ENCODE peak calls at places on chromosomes 7 and 10, in six cellular contexts. O is breast epithelium, R is AG10803, V is lung, F is stomach, L is mammary epithelial cell. P is an unnamed sample.

GRCh38 chr10:538895-539294 is 150.6 kb downstream of the DIP2C start:
- DNase-seq in F (no peak), O (no peak), L (peak), V (no peak), R (peak), P (no peak)

GRCh38 chr10:112340601-112341000 is 33.3 kb upstream of the ACSL5 start:
- DNase-seq in L (no peak), F (no peak), R (no peak), O (no peak), V (no peak), P (no peak)

GRCh38 chr7:36810476-36810875 is 86.2 kb upstream of the AOAH start:
- DNase-seq in O (no peak), R (no peak), L (no peak), V (no peak), F (no peak), P (no peak)

GRCh38 chr10:3473271-3473670 is 300.7 kb upstream of the PITRM1 start:
- DNase-seq in F (no peak), O (peak), V (peak), L (no peak), R (no peak), P (no peak)

GRCh38 chr10:76252733-76253132 is 821.3 kb downstream of the LRMDA start:
- DNase-seq in R (no peak), O (no peak), F (no peak), V (no peak), L (no peak), P (no peak)

GRCh38 chr7:113677811-113678210 is 241.0 kb downstream of the PPP1R3A start:
- DNase-seq in F (no peak), R (no peak), V (no peak), O (no peak), L (no peak), P (no peak)

GRCh38 chr10:24313233-24313632 is 104.3 kb downstream of the KIAA1217 start:
- DNase-seq in F (no peak), O (no peak), V (no peak), R (no peak), L (no peak), P (no peak)

GRCh38 chr7:35353481-35353880 is 99.6 kb upstream of the TBX20 start:
- DNase-seq in L (no peak), R (no peak), F (no peak), O (no peak), V (no peak), P (no peak)

GRCh38 chr10:99467236-99467999 is 37.0 kb upstream of the GOT1 start:
- DNase-seq in F (no peak), V (no peak), O (no peak), L (peak), R (no peak), P (no peak)

GRCh38 chr7:44956157-44956766 is 22.6 kb downstream of the MYO1G start:
- DNase-seq in L (no peak), V (no peak), F (no peak), O (peak), R (no peak), P (no peak)

GRCh38 chr10:32331606-32332005 is 15.4 kb downstream of the EPC1 start:
- DNase-seq in L (no peak), V (no peak), O (no peak), R (no peak), F (no peak), P (no peak)

GRCh38 chr7:69109131-69109740 is 489.0 kb upstream of the AUTS2 start:
- DNase-seq in F (no peak), V (no peak), O (no peak), R (no peak), L (no peak), P (no peak)

GRCh38 chr10:43120116-43120947 is 17.9 kb upstream of the CSGALNACT2 start:
- DNase-seq in V (no peak), L (no peak), O (no peak), F (no peak), R (no peak), P (no peak)

GRCh38 chr7:5699951-5700384 is 81.5 kb downstream of the RNF216 start:
- DNase-seq in R (no peak), O (peak), L (peak), F (no peak), V (no peak), P (no peak)

GRCh38 chr10:77151395-77151794 is 486.2 kb downstream of the KCNMA1 start:
- DNase-seq in F (no peak), V (no peak), L (no peak), R (no peak), O (no peak), P (no peak)

GRCh38 chr10:77789861-77790260 is 136.7 kb downstream of the DLG5 start:
- DNase-seq in V (no peak), O (no peak), L (no peak), F (no peak), R (no peak), P (no peak)

GRCh38 chr7:90212149-90212495 is 582 bp downstream of the STEAP2 start:
- DNase-seq in F (no peak), V (no peak), L (no peak), O (no peak), R (no peak), P (no peak)

GRCh38 chr10:94997763-94998174 is 59.3 kb downstream of the CYP2C9 start:
- DNase-seq in O (no peak), R (no peak), V (no peak), F (no peak), L (no peak), P (no peak)

GRCh38 chr7:140260767-140261486 is 84.1 kb upstream of the KDM7A start:
- DNase-seq in L (no peak), R (no peak), O (no peak), V (no peak), F (no peak), P (no peak)

GRCh38 chr7:1113548-1113885 is 25.6 kb downstream of the GPER1 start:
- DNase-seq in O (no peak), V (no peak), F (no peak), L (no peak), R (no peak), P (no peak)

GRCh38 chr7:148882668-148883232 is 1.3 kb downstream of the EZH2 start:
- DNase-seq in V (no peak), R (no peak), L (peak), F (no peak), O (no peak), P (no peak)

GRCh38 chr10:14356921-14357320 is 26.2 kb upstream of the FRMD4A start:
- DNase-seq in R (peak), V (no peak), L (peak), F (no peak), O (no peak), P (no peak)

GRCh38 chr10:30002438-30003266 is 56.7 kb downstream of the JCAD start:
- DNase-seq in R (peak), V (peak), F (peak), L (peak), O (peak), P (peak)

GRCh38 chr7:2633538-2634264 is 1.9 kb downstream of the TTYH3 start:
- DNase-seq in L (peak), O (no peak), V (peak), F (no peak), R (peak), P (no peak)

GRCh38 chr7:123494193-123494796 is 40.1 kb downstream of the IQUB start:
- DNase-seq in O (no peak), R (peak), L (peak), F (no peak), V (no peak), P (no peak)

GRCh38 chr10:69226919-69227450 is 6.9 kb downstream of the HKDC1 start:
- DNase-seq in V (no peak), O (no peak), L (no peak), F (no peak), R (no peak), P (no peak)

GRCh38 chr7:141073173-141073640 is 657 bp upstream of the TMEM178B start:
- DNase-seq in R (peak), L (no peak), F (no peak), V (no peak), O (no peak), P (no peak)

GRCh38 chr7:106417273-106417902 is 132.6 kb upstream of the NAMPT start:
- DNase-seq in V (no peak), F (no peak), L (peak), O (no peak), R (no peak), P (no peak)

GRCh38 chr10:13338337-13339128 is 9.6 kb downstream of the SEPHS1 start:
- DNase-seq in V (no peak), F (no peak), L (no peak), O (no peak), R (peak), P (no peak)

GRCh38 chr7:33836797-33837355 is 68.5 kb upstream of the BMPER start:
- DNase-seq in V (no peak), F (no peak), R (no peak), L (no peak), O (no peak), P (no peak)
- TF ChIP-seq CTCF in V (no peak), F (no peak), R (peak), L (peak), O (no peak), P (no peak)

GRCh38 chr7:153090209-153090608 is 330.7 kb downstream of the ACTR3B start:
- DNase-seq in F (no peak), R (no peak), V (no peak), O (no peak), L (no peak), P (no peak)

GRCh38 chr7:153091477-153091876 is 331.9 kb downstream of the ACTR3B start:
- DNase-seq in L (no peak), V (no peak), F (no peak), R (no peak), O (no peak), P (no peak)

GRCh38 chr7:153088601-153089000 is 329.0 kb downstream of the ACTR3B start:
- DNase-seq in L (no peak), F (no peak), O (no peak), R (no peak), V (no peak), P (no peak)

GRCh38 chr7:153087498-153087897 is 327.9 kb downstream of the ACTR3B start:
- DNase-seq in F (no peak), R (no peak), O (no peak), V (no peak), L (no peak), P (no peak)

DNA sequence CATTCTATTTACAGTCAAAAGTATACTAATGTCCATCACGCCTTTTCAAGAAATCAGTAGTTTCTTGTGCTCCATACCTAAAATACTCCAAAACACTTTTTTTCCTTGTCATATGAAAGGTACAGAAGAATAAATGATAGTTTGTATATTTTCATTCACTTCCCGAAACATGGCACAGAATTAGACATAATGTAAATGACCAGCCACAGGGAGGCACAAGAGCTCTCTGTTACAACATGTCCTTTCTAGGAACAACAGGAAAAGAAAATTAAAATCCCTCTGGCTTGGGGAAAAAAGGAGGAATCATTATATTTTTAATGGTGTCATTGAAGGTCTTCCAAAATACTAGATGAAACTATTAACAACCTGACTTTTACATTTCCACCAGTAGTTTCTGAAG is 331.2 kb downstream of the ACTR3B start:
- DNase-seq in O (no peak), F (no peak), V (no peak), R (no peak), L (no peak), P (no peak)
- TF ChIP-seq CTCF in O (no peak), F (no peak), V (no peak), R (no peak), L (no peak), P (no peak)

DNA sequence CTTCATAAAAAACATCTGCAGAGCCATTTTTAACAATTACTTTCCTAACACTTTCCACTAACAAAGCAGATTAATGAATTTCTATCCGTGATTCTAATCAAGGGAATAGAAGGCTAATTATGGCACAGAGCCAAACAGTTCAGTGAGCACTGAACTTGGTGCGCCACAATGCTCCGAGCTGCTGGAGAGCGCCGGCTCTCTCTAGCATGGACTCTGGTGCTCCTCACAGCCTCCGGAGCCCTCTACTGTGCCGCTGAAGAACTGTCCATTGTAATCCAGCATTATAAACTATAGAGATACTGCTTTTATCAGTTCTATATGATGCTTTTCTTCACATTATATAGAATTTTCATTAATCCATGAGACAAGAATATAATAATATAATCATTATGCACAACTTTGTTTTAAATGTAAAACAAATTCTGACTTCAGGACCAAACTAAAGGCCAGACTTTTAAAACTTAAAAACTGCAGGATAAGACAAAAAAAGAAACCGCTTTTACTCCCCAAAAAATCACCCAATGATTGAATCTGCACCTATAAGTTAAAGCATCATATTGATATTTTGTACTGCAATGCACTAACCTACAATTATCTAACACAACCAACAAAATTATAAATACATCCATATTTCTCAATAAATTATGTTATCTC is 123.6 kb downstream of the RNF32 start:
- DNase-seq in V (peak), O (no peak), F (peak), L (peak), R (peak), P (no peak)
- TF ChIP-seq CTCF in V (peak), O (no peak), F (peak), L (peak), R (peak), P (no peak)

GRCh38 chr10:117449636-117450035 is 74.4 kb upstream of the PDZD8 start:
- DNase-seq in O (no peak), R (no peak), V (no peak), L (no peak), F (peak), P (no peak)
- TF ChIP-seq CTCF in O (no peak), R (peak), V (no peak), L (peak), F (no peak), P (no peak)

GRCh38 chr7:66376264-66376945 is 171.3 kb downstream of the TPST1 start:
- DNase-seq in F (no peak), O (no peak), R (no peak), L (no peak), V (no peak), P (no peak)

GRCh38 chr7:66374141-66374540 is 169.0 kb downstream of the TPST1 start:
- DNase-seq in O (no peak), R (no peak), L (no peak), F (no peak), V (no peak), P (no peak)

GRCh38 chr7:66377714-66378113 is 172.6 kb downstream of the TPST1 start:
- DNase-seq in L (no peak), F (no peak), V (no peak), O (no peak), R (no peak), P (no peak)

GRCh38 chr7:66379761-66380160 is 174.6 kb downstream of the TPST1 start:
- DNase-seq in O (no peak), L (peak), R (peak), V (no peak), F (no peak), P (no peak)

GRCh38 chr7:66377045-66377444 is 171.9 kb downstream of the TPST1 start:
- DNase-seq in F (no peak), V (no peak), L (no peak), O (no peak), R (no peak), P (no peak)
- TF ChIP-seq CTCF in F (no peak), V (no peak), L (no peak), O (no peak), R (no peak), P (no peak)

GRCh38 chr10:21138769-21139324 is 241.7 kb upstream of the NEBL start:
- DNase-seq in V (no peak), L (no peak), R (no peak), O (no peak), F (no peak), P (no peak)
- TF ChIP-seq CTCF in V (no peak), L (no peak), R (no peak), O (no peak), F (no peak), P (no peak)

DNA sequence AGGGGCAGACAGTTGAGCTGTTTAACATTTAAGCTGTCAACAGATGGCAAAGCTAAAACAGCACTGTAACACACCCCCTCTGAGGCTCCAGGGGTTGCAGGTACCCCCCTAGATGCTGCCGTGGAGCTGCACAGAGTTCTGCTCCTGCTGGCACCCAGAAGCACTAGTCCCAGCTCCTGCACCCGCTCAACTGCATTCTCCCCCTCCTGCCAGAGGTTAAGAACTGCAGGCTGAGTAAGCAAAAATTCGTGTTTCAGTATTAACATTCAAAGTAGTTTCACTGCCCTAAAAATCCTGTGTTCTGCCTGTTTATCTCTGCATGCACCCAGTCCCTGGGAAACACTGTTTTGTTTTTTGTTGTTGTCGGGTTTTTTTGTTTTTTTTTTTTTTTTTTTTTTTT is 790.8 kb upstream of the KCND2 start:
- DNase-seq in V (no peak), R (no peak), F (peak), O (no peak), L (peak), P (no peak)
- TF ChIP-seq CTCF in V (no peak), R (no peak), F (peak), O (no peak), L (peak), P (no peak)

GRCh38 chr10:86591436-86591835 is 62.9 kb upstream of the OPN4 start:
- DNase-seq in F (no peak), O (no peak), R (no peak), V (no peak), L (no peak), P (no peak)

GRCh38 chr10:86594535-86594934 is 59.8 kb upstream of the OPN4 start:
- DNase-seq in V (no peak), R (peak), O (no peak), F (no peak), L (peak), P (no peak)

GRCh38 chr10:86596266-86596665 is 58.1 kb upstream of the OPN4 start:
- DNase-seq in O (no peak), L (no peak), F (no peak), V (no peak), R (peak), P (no peak)

GRCh38 chr10:86595496-86595895 is 58.9 kb upstream of the OPN4 start:
- DNase-seq in V (no peak), F (no peak), O (no peak), L (no peak), R (no peak), P (no peak)

GRCh38 chr10:86592413-86592812 is 61.9 kb upstream of the OPN4 start:
- DNase-seq in R (no peak), F (peak), L (peak), V (no peak), O (no peak), P (no peak)
- TF ChIP-seq CTCF in R (no peak), F (peak), L (peak), V (no peak), O (no peak), P (no peak)

DNA sequence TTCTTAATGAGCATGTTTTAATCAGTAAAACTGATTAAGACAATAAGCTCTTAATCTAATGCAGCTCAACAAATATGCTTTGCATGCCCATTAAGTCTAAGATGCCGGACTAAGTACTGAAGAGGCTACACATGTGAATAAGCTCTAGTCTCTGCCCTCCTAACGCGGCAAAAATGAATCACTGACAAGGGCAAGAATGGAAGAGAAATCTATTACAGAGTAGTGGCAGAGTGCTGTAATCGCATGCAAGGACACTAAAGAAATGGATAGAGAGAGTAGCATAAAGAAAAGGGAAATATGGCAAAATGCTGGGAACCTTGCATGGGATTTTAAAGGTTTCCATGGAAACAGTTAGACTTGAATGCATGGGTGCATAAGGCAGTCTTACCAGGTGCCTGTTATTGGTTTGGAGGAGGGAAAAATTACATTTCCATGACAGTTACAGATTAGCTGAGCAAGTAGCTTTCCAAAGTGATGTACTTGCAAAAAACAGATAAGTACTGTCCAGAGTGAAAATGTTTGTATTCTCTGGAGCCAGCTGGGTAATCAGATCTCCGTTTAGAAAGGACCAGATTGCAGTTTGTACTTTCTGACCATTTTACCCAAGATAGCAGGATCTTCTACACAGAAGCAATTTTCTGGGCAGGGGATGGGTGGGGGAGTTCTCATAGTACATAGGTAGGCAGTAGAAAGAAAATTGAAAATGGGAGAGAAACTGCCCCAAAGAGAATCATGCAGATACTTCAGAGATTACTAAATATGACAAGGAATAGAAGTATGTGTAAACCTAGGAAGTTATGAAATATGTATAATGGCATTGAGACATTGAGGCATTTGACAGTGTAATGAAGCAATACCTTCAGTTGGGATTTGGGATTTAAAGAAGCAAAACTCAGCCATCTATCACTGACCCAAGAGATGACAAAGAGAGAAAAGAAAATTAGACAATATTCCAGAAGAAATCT is 233.3 kb downstream of the PTN start:
- DNase-seq in V (no peak), F (no peak), L (peak), R (peak), O (no peak), P (no peak)
- TF ChIP-seq CTCF in V (no peak), F (no peak), L (no peak), R (no peak), O (no peak), P (no peak)

P was measured in natural killer cell.